ENCODE peak calls at places on chromosomes 2 and 18, in seven cellular contexts. A is breast epithelium, E is IMR-90, S is spleen, O is A549, W is K562, R is adrenal gland. M is an unnamed sample.
A peak's percentile ranks its signal among the peaks of the same experiment; 100 is the strongest.

GRCh38 chr18:25662247-25662646 is 310.3 kb upstream of the ZNF521 start:
- DNase-seq in O (no peak), R (no peak), E (peak; percentile 25), A (no peak), S (no peak), W (no peak), M (no peak)

GRCh38 chr2:226063704-226064390 is 664.3 kb downstream of the NYAP2 start:
- DNase-seq in R (no peak), A (no peak), E (peak; percentile 69), S (no peak), O (peak; percentile 23), W (no peak), M (no peak)

GRCh38 chr18:43277164-43277600 is at the start of gene SYT4:
- DNase-seq in O (peak; percentile 10), W (no peak), E (peak; percentile 7), S (peak; percentile 57), R (peak; percentile 62), A (no peak), M (peak; percentile 62)

GRCh38 chr2:206452750-206453149 is 9.4 kb downstream of the ADAM23 start:
- DNase-seq in W (no peak), E (peak; percentile 43), A (no peak), O (peak; percentile 19), R (no peak), S (no peak), M (no peak)

GRCh38 chr2:10426726-10427567 is 21.2 kb downstream of the ODC1 start:
- DNase-seq in R (no peak), S (peak; percentile 70), E (no peak), O (no peak), W (no peak), A (no peak), M (no peak)

GRCh38 chr2:172856561-172856960 is 120.9 kb downstream of the RAPGEF4 start:
- DNase-seq in A (no peak), W (no peak), R (no peak), E (no peak), O (no peak), S (no peak), M (no peak)

GRCh38 chr2:173451137-173451536 is 96.5 kb downstream of the CDCA7 start:
- DNase-seq in S (no peak), O (no peak), E (no peak), A (no peak), R (no peak), W (no peak), M (no peak)

GRCh38 chr2:241551599-241551997 is 6.9 kb upstream of the BOK start:
- DNase-seq in R (no peak), E (no peak), W (no peak), S (no peak), O (no peak), A (no peak), M (no peak)

GRCh38 chr2:216013080-216013909 is at the start of gene MREG:
- DNase-seq in W (peak; percentile 81), S (peak; percentile 92), R (peak; percentile 81), A (peak; percentile 54), E (peak; percentile 61), O (peak; percentile 76), M (peak; percentile 79)

GRCh38 chr18:10752407-10752806 is 226.6 kb downstream of the NAPG start:
- DNase-seq in W (no peak), A (no peak), R (no peak), O (no peak), E (peak; percentile 3), S (no peak), M (no peak)

GRCh38 chr2:201733544-201733943 is 35.1 kb upstream of the MPP4 start:
- DNase-seq in W (no peak), O (no peak), S (no peak), R (no peak), A (no peak), E (no peak), M (no peak)
- TF ChIP-seq POLR2A in W (no peak), O (no peak), S (no peak), R (no peak), A (no peak), E (no peak), M (no peak)

GRCh38 chr2:134002391-134002790 is 251.5 kb upstream of the MGAT5 start:
- DNase-seq in E (peak; percentile 21), R (no peak), S (no peak), O (no peak), A (no peak), W (no peak), M (no peak)
- H3K9me3 ChIP-seq in E (no peaks in the 10 kb centered on the region), R (no peaks in the 10 kb centered on the region), S (no peaks in the 10 kb centered on the region), O (no peaks in the 10 kb centered on the region), A (no peaks in the 10 kb centered on the region), W (no peaks in the 10 kb centered on the region), M (no peaks in the 10 kb centered on the region)

GRCh38 chr2:138779451-138780440 is at the start of gene NXPH2:
- DNase-seq in E (no peak), W (no peak), O (peak; percentile 4), A (no peak), R (no peak), S (no peak), M (no peak)
- H3K4me3 ChIP-seq in E (no peak within 1 kb of the TSS), W (no peak within 1 kb of the TSS), O (peak within 1 kb of the TSS; percentile 43), A (peak within 1 kb of the TSS; percentile 45), R (no peak within 1 kb of the TSS), S (no peak within 1 kb of the TSS), M (peak within 1 kb of the TSS; percentile 2)

GRCh38 chr18:35413163-35413511 is 36.0 kb upstream of the ZNF396 start:
- DNase-seq in E (no peak), A (no peak), W (no peak), S (no peak), O (no peak), R (no peak), M (no peak)

GRCh38 chr18:35410561-35410960 is 33.4 kb upstream of the ZNF396 start:
- DNase-seq in S (peak; percentile 56), O (no peak), A (no peak), E (no peak), R (no peak), W (no peak), M (no peak)

GRCh38 chr18:35407871-35408481 is 30.8 kb upstream of the ZNF396 start:
- DNase-seq in A (no peak), R (peak; percentile 69), E (peak; percentile 69), S (no peak), O (peak; percentile 63), W (peak; percentile 61), M (peak; percentile 68)

GRCh38 chr18:35408843-35409261 is 31.7 kb upstream of the ZNF396 start:
- DNase-seq in E (no peak), O (no peak), R (no peak), S (no peak), A (no peak), W (no peak), M (no peak)

DNA sequence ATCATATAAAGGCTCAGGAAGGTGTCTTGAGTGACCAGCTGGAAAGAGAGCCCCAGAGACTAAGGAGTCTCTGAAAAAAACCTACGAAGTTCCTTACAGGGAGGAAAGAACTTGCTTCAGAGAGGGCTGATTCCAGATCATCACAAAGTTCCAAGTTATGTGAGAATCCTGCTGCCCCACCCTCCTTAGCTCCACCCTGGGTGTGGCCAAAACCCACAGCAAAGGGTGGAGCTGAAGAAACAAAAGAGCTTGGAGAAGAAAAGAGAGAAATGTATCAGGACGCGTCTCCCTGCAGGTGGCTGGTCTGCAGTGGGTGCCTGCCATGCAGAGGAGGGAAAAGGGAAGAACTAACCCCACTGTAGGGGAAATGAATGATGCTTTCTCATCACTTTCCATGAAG is 32.8 kb upstream of the ZNF396 start:
- DNase-seq in A (no peak), E (no peak), O (peak; percentile 28), W (peak; percentile 23), S (no peak), R (no peak), M (no peak)
- TF ChIP-seq POLR2A in A (no peak), E (no peak), O (no peak), W (no peak), S (no peak), R (no peak), M (no peak)

DNA sequence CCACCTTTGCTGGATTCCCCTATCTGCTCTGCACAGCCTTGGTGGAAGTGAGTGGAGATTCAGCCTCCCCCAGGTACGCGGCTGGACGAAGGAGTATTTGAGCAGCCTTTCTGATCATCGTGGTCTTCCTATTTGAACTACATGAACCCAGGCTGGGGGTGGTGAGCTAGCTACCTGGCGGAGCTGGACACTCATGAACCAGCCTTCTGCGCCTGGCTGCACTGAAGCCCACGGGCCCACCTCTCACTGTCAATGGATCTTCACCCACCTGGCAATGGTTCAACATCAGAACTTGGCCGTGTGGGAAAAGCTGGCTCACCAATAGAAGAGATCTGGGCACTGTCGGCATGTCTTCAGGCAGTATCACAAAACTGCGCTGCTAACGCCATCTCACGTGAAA is 35.4 kb downstream of the ANKMY1 start:
- DNase-seq in R (peak; percentile 8), A (no peak), E (no peak), W (no peak), S (peak; percentile 41), O (no peak), M (no peak)
- H3K9me3 ChIP-seq in R (no peaks in the 10 kb centered on the region), A (no peaks in the 10 kb centered on the region), E (peaks cover 19% of the 10 kb centered on the region), W (peaks cover 18% of the 10 kb centered on the region), S (peaks cover 29% of the 10 kb centered on the region), O (peaks cover 40% of the 10 kb centered on the region), M (no peaks in the 10 kb centered on the region)

GRCh38 chr2:108620656-108621055 is 86.4 kb downstream of the LIMS1 start:
- DNase-seq in W (no peak), O (no peak), S (no peak), A (no peak), R (no peak), E (no peak), M (no peak)

GRCh38 chr2:108623616-108624015 is 89.3 kb downstream of the LIMS1 start:
- DNase-seq in E (peak; percentile 61), S (no peak), O (no peak), W (no peak), A (no peak), R (no peak), M (no peak)

GRCh38 chr2:108619916-108620620 is 85.8 kb downstream of the LIMS1 start:
- DNase-seq in O (no peak), S (no peak), R (no peak), W (no peak), A (no peak), E (no peak), M (no peak)

GRCh38 chr2:108621087-108621559 is 86.9 kb downstream of the LIMS1 start:
- DNase-seq in R (no peak), O (peak; percentile 56), S (peak; percentile 91), E (peak; percentile 46), W (peak; percentile 52), A (peak; percentile 31), M (peak; percentile 40)

GRCh38 chr2:108621689-108622681 is 87.7 kb downstream of the LIMS1 start:
- DNase-seq in R (no peak), O (no peak), S (no peak), A (no peak), W (no peak), E (no peak), M (no peak)
- H3K4me3 ChIP-seq in R (no peak overlapping the region), O (no peak overlapping the region), S (no peak overlapping the region), A (no peak overlapping the region), W (peak overlapping the region; percentile 21), E (no peak overlapping the region), M (no peak overlapping the region)

GRCh38 chr18:3170762-3171161 is 49.0 kb downstream of the MYOM1 start:
- DNase-seq in R (no peak), E (no peak), O (no peak), S (no peak), A (no peak), W (no peak), M (no peak)

GRCh38 chr18:3175195-3175758 is 44.5 kb downstream of the MYOM1 start:
- DNase-seq in O (no peak), S (no peak), E (peak; percentile 11), R (no peak), A (no peak), W (no peak), M (no peak)

GRCh38 chr18:3171631-3172030 is 48.1 kb downstream of the MYOM1 start:
- DNase-seq in O (no peak), E (no peak), W (no peak), S (no peak), A (no peak), R (no peak), M (no peak)

GRCh38 chr18:3172081-3172480 is 47.7 kb downstream of the MYOM1 start:
- DNase-seq in O (no peak), W (no peak), A (no peak), E (no peak), S (no peak), R (no peak), M (no peak)
- TF ChIP-seq POLR2A in O (no peak), W (no peak), A (no peak), E (no peak), S (no peak), R (no peak), M (no peak)